ENCODE peak calls at places on chromosomes 5 and 9, in ten cellular contexts. One of them, this sample, is unnamed.
A peak's percentile ranks its signal among the peaks of the same experiment; 100 is the strongest.

GRCh38 chr9:29514336-29514735 is 1941.1 kb upstream of the C9orf72 start:
- DNase-seq in psoas muscle: no peak
- DNase-seq in trophoblast cell: no peak
- DNase-seq in keratinocyte: no peak
- DNase-seq in fibroblast of villous mesenchyme: no peak
- DNase-seq in breast epithelium: no peak
- DNase-seq in heart left ventricle: no peak
- DNase-seq in NT2/D1: peak; percentile 9
- DNase-seq in spleen: no peak
- DNase-seq in tibial nerve: no peak
- DNase-seq in this sample: peak; percentile 7

GRCh38 chr5:43425965-43426364 is 13.8 kb upstream of the CCL28 start:
- DNase-seq in psoas muscle: no peak
- DNase-seq in trophoblast cell: no peak
- DNase-seq in keratinocyte: peak; percentile 35
- DNase-seq in fibroblast of villous mesenchyme: peak; percentile 50
- DNase-seq in breast epithelium: no peak
- DNase-seq in heart left ventricle: no peak
- DNase-seq in NT2/D1: no peak
- DNase-seq in spleen: no peak
- DNase-seq in tibial nerve: no peak
- DNase-seq in this sample: no peak

GRCh38 chr5:131252824-131253171 is 11.1 kb upstream of the CDC42SE2 start:
- DNase-seq in psoas muscle: peak; percentile 21
- DNase-seq in trophoblast cell: peak; percentile 98
- DNase-seq in keratinocyte: no peak
- DNase-seq in fibroblast of villous mesenchyme: no peak
- DNase-seq in breast epithelium: no peak
- DNase-seq in heart left ventricle: peak; percentile 48
- DNase-seq in NT2/D1: no peak
- DNase-seq in spleen: peak; percentile 93
- DNase-seq in tibial nerve: peak; percentile 43
- DNase-seq in this sample: no peak

GRCh38 chr9:116042321-116042720 is 111.3 kb upstream of the PAPPA start:
- DNase-seq in psoas muscle: no peak
- DNase-seq in trophoblast cell: peak; percentile 98
- DNase-seq in keratinocyte: no peak
- DNase-seq in fibroblast of villous mesenchyme: no peak
- DNase-seq in breast epithelium: no peak
- DNase-seq in heart left ventricle: no peak
- DNase-seq in NT2/D1: no peak
- DNase-seq in spleen: no peak
- DNase-seq in tibial nerve: no peak
- DNase-seq in this sample: no peak

GRCh38 chr5:107469485-107469884 is 201.3 kb downstream of the EFNA5 start:
- DNase-seq in psoas muscle: no peak
- DNase-seq in trophoblast cell: peak; percentile 78
- DNase-seq in keratinocyte: peak; percentile 61
- DNase-seq in fibroblast of villous mesenchyme: peak; percentile 87
- DNase-seq in breast epithelium: no peak
- DNase-seq in heart left ventricle: no peak
- DNase-seq in NT2/D1: no peak
- DNase-seq in spleen: no peak
- DNase-seq in tibial nerve: no peak
- DNase-seq in this sample: no peak

GRCh38 chr9:105172393-105172792 is 72.1 kb upstream of the SLC44A1 start:
- DNase-seq in psoas muscle: no peak
- DNase-seq in trophoblast cell: no peak
- DNase-seq in keratinocyte: no peak
- DNase-seq in fibroblast of villous mesenchyme: no peak
- DNase-seq in breast epithelium: no peak
- DNase-seq in heart left ventricle: no peak
- DNase-seq in NT2/D1: no peak
- DNase-seq in spleen: no peak
- DNase-seq in tibial nerve: no peak
- DNase-seq in this sample: no peak

GRCh38 chr9:37060821-37061220 is 26.8 kb upstream of the PAX5 start:
- DNase-seq in psoas muscle: no peak
- DNase-seq in trophoblast cell: no peak
- DNase-seq in keratinocyte: no peak
- DNase-seq in fibroblast of villous mesenchyme: no peak
- DNase-seq in breast epithelium: no peak
- DNase-seq in heart left ventricle: no peak
- DNase-seq in NT2/D1: no peak
- DNase-seq in spleen: no peak
- DNase-seq in tibial nerve: no peak
- DNase-seq in this sample: no peak

GRCh38 chr9:2622361-2623045 is 916 bp downstream of the VLDLR start:
- DNase-seq in psoas muscle: peak; percentile 38
- DNase-seq in trophoblast cell: peak; percentile 58
- DNase-seq in keratinocyte: no peak
- DNase-seq in fibroblast of villous mesenchyme: no peak
- DNase-seq in breast epithelium: peak; percentile 52
- DNase-seq in heart left ventricle: peak; percentile 32
- DNase-seq in NT2/D1: no peak
- DNase-seq in spleen: peak; percentile 80
- DNase-seq in tibial nerve: no peak
- DNase-seq in this sample: peak; percentile 70

GRCh38 chr5:112794410-112794809 is 56.7 kb downstream of the APC start:
- DNase-seq in psoas muscle: no peak
- DNase-seq in trophoblast cell: no peak
- DNase-seq in keratinocyte: no peak
- DNase-seq in fibroblast of villous mesenchyme: no peak
- DNase-seq in breast epithelium: no peak
- DNase-seq in heart left ventricle: peak; percentile 49
- DNase-seq in NT2/D1: no peak
- DNase-seq in spleen: no peak
- DNase-seq in tibial nerve: no peak
- DNase-seq in this sample: no peak

GRCh38 chr5:124173386-124173785 is 573.1 kb downstream of the ZNF608 start:
- DNase-seq in psoas muscle: no peak
- DNase-seq in trophoblast cell: no peak
- DNase-seq in keratinocyte: no peak
- DNase-seq in fibroblast of villous mesenchyme: no peak
- DNase-seq in breast epithelium: no peak
- DNase-seq in heart left ventricle: no peak
- DNase-seq in NT2/D1: no peak
- DNase-seq in spleen: no peak
- DNase-seq in tibial nerve: no peak
- DNase-seq in this sample: no peak

GRCh38 chr5:88879724-88880123 is 3.3 kb downstream of the MEF2C start:
- DNase-seq in psoas muscle: no peak
- DNase-seq in trophoblast cell: peak; percentile 79
- DNase-seq in keratinocyte: no peak
- DNase-seq in fibroblast of villous mesenchyme: no peak
- DNase-seq in breast epithelium: no peak
- DNase-seq in heart left ventricle: no peak
- DNase-seq in NT2/D1: no peak
- DNase-seq in spleen: no peak
- DNase-seq in tibial nerve: no peak
- DNase-seq in this sample: no peak
- H3K4me3 ChIP-seq in psoas muscle: peak overlapping the region; percentile 76
- H3K4me3 ChIP-seq in trophoblast cell: no peak overlapping the region
- H3K4me3 ChIP-seq in keratinocyte: no peak overlapping the region
- H3K4me3 ChIP-seq in fibroblast of villous mesenchyme: no peak overlapping the region
- H3K4me3 ChIP-seq in breast epithelium: peak overlapping the region; percentile 84
- H3K4me3 ChIP-seq in heart left ventricle: peak overlapping the region; percentile 51
- H3K4me3 ChIP-seq in NT2/D1: no peak overlapping the region
- H3K4me3 ChIP-seq in spleen: peak overlapping the region; percentile 67
- H3K4me3 ChIP-seq in tibial nerve: no peak overlapping the region
- H3K4me3 ChIP-seq in this sample: no peak overlapping the region

DNA sequence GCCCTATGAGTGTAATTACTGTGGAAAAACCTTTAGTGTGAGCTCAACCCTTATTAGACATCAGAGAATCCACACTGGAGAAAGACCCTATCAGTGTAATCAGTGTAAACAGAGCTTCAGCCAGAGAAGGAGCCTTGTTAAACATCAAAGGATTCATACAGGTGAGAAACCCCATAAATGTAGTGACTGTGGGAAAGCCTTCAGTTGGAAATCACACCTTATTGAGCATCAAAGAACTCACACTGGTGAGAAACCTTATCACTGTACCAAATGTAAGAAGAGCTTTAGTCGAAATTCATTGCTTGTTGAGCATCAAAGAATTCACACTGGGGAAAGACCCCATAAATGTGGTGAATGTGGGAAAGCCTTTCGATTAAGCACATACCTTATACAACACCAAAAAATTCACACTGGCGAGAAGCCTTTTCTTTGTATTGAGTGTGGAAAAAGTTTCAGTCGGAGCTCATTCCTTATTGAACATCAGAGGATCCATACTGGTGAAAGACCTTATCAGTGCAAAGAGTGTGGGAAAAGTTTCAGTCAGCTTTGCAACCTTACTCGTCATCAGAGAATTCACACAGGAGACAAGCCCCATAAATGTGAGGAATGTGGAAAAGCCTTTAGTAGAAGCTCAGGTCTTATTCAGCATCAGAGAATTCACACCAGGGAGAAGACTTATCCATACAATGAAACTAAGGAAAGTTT is 9.9 kb downstream of the ZNF189 start:
- DNase-seq in psoas muscle: no peak
- DNase-seq in trophoblast cell: no peak
- DNase-seq in keratinocyte: no peak
- DNase-seq in fibroblast of villous mesenchyme: no peak
- DNase-seq in breast epithelium: no peak
- DNase-seq in heart left ventricle: no peak
- DNase-seq in NT2/D1: no peak
- DNase-seq in spleen: no peak
- DNase-seq in tibial nerve: no peak
- DNase-seq in this sample: no peak
- H3K4me3 ChIP-seq in psoas muscle: no peak overlapping the region
- H3K4me3 ChIP-seq in trophoblast cell: no peak overlapping the region
- H3K4me3 ChIP-seq in keratinocyte: no peak overlapping the region
- H3K4me3 ChIP-seq in fibroblast of villous mesenchyme: no peak overlapping the region
- H3K4me3 ChIP-seq in breast epithelium: peak overlapping the region; percentile 21
- H3K4me3 ChIP-seq in heart left ventricle: no peak overlapping the region
- H3K4me3 ChIP-seq in NT2/D1: no peak overlapping the region
- H3K4me3 ChIP-seq in spleen: no peak overlapping the region
- H3K4me3 ChIP-seq in tibial nerve: no peak overlapping the region
- H3K4me3 ChIP-seq in this sample: no peak overlapping the region

GRCh38 chr5:36656556-36656955 is 50.1 kb downstream of the SLC1A3 start:
- DNase-seq in psoas muscle: no peak
- DNase-seq in trophoblast cell: no peak
- DNase-seq in keratinocyte: no peak
- DNase-seq in fibroblast of villous mesenchyme: no peak
- DNase-seq in breast epithelium: no peak
- DNase-seq in heart left ventricle: no peak
- DNase-seq in NT2/D1: no peak
- DNase-seq in spleen: no peak
- DNase-seq in tibial nerve: no peak
- DNase-seq in this sample: no peak

GRCh38 chr5:36659406-36659805 is 53.0 kb downstream of the SLC1A3 start:
- DNase-seq in psoas muscle: no peak
- DNase-seq in trophoblast cell: no peak
- DNase-seq in keratinocyte: no peak
- DNase-seq in fibroblast of villous mesenchyme: no peak
- DNase-seq in breast epithelium: no peak
- DNase-seq in heart left ventricle: no peak
- DNase-seq in NT2/D1: no peak
- DNase-seq in spleen: no peak
- DNase-seq in tibial nerve: no peak
- DNase-seq in this sample: no peak

GRCh38 chr5:36657563-36657995 is 51.2 kb downstream of the SLC1A3 start:
- DNase-seq in psoas muscle: peak; percentile 48
- DNase-seq in trophoblast cell: peak; percentile 66
- DNase-seq in keratinocyte: peak; percentile 98
- DNase-seq in fibroblast of villous mesenchyme: peak; percentile 99
- DNase-seq in breast epithelium: no peak
- DNase-seq in heart left ventricle: peak; percentile 72
- DNase-seq in NT2/D1: no peak
- DNase-seq in spleen: no peak
- DNase-seq in tibial nerve: peak; percentile 89
- DNase-seq in this sample: no peak

GRCh38 chr5:36660397-36661049 is 54.1 kb downstream of the SLC1A3 start:
- DNase-seq in psoas muscle: no peak
- DNase-seq in trophoblast cell: peak; percentile 98
- DNase-seq in keratinocyte: no peak
- DNase-seq in fibroblast of villous mesenchyme: no peak
- DNase-seq in breast epithelium: no peak
- DNase-seq in heart left ventricle: no peak
- DNase-seq in NT2/D1: no peak
- DNase-seq in spleen: no peak
- DNase-seq in tibial nerve: no peak
- DNase-seq in this sample: no peak

DNA sequence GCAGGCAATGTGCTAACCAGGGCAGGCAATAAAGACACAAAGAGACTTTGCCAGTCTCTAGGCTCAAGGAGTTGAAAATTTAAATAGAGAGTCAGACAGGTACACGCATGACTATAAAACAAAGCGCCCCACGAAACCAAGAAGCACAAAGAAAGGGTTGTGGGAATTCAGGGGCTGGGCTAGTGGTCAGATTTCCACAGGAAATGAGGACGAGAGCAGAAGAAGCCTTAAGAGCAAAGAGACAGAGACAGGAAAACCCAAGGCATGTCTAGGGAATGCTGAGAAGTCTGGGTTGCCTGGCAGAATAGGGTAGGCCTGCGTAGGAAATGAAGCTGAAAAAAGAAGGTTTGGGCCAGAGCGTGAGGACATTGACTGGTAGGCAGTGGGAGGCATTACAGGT is 51.6 kb downstream of the SLC1A3 start:
- DNase-seq in psoas muscle: no peak
- DNase-seq in trophoblast cell: no peak
- DNase-seq in keratinocyte: no peak
- DNase-seq in fibroblast of villous mesenchyme: no peak
- DNase-seq in breast epithelium: no peak
- DNase-seq in heart left ventricle: no peak
- DNase-seq in NT2/D1: no peak
- DNase-seq in spleen: no peak
- DNase-seq in tibial nerve: no peak
- DNase-seq in this sample: no peak
- H3K4me3 ChIP-seq in psoas muscle: peak overlapping the region; percentile 37
- H3K4me3 ChIP-seq in trophoblast cell: no peak overlapping the region
- H3K4me3 ChIP-seq in keratinocyte: no peak overlapping the region
- H3K4me3 ChIP-seq in fibroblast of villous mesenchyme: no peak overlapping the region
- H3K4me3 ChIP-seq in breast epithelium: no peak overlapping the region
- H3K4me3 ChIP-seq in heart left ventricle: no peak overlapping the region
- H3K4me3 ChIP-seq in NT2/D1: no peak overlapping the region
- H3K4me3 ChIP-seq in spleen: no peak overlapping the region
- H3K4me3 ChIP-seq in tibial nerve: no peak overlapping the region
- H3K4me3 ChIP-seq in this sample: no peak overlapping the region

GRCh38 chr9:89501311-89501898 is 3.5 kb upstream of the SEMA4D start:
- DNase-seq in psoas muscle: no peak
- DNase-seq in trophoblast cell: no peak
- DNase-seq in keratinocyte: no peak
- DNase-seq in fibroblast of villous mesenchyme: no peak
- DNase-seq in breast epithelium: no peak
- DNase-seq in heart left ventricle: no peak
- DNase-seq in NT2/D1: no peak
- DNase-seq in spleen: no peak
- DNase-seq in tibial nerve: no peak
- DNase-seq in this sample: no peak
- H3K4me3 ChIP-seq in psoas muscle: no peak overlapping the region
- H3K4me3 ChIP-seq in trophoblast cell: peak overlapping the region; percentile 41
- H3K4me3 ChIP-seq in keratinocyte: no peak overlapping the region
- H3K4me3 ChIP-seq in fibroblast of villous mesenchyme: no peak overlapping the region
- H3K4me3 ChIP-seq in breast epithelium: no peak overlapping the region
- H3K4me3 ChIP-seq in heart left ventricle: no peak overlapping the region
- H3K4me3 ChIP-seq in NT2/D1: no peak overlapping the region
- H3K4me3 ChIP-seq in spleen: no peak overlapping the region
- H3K4me3 ChIP-seq in tibial nerve: no peak overlapping the region
- H3K4me3 ChIP-seq in this sample: no peak overlapping the region

GRCh38 chr5:52945040-52945439 is 44.1 kb upstream of the ITGA2 start:
- DNase-seq in psoas muscle: no peak
- DNase-seq in trophoblast cell: no peak
- DNase-seq in keratinocyte: no peak
- DNase-seq in fibroblast of villous mesenchyme: peak; percentile 49
- DNase-seq in breast epithelium: no peak
- DNase-seq in heart left ventricle: no peak
- DNase-seq in NT2/D1: no peak
- DNase-seq in spleen: no peak
- DNase-seq in tibial nerve: no peak
- DNase-seq in this sample: no peak
- H3K4me3 ChIP-seq in psoas muscle: peak overlapping the region; percentile 30
- H3K4me3 ChIP-seq in trophoblast cell: no peak overlapping the region
- H3K4me3 ChIP-seq in keratinocyte: no peak overlapping the region
- H3K4me3 ChIP-seq in fibroblast of villous mesenchyme: peak overlapping the region; percentile 45
- H3K4me3 ChIP-seq in breast epithelium: peak overlapping the region; percentile 56
- H3K4me3 ChIP-seq in heart left ventricle: no peak overlapping the region
- H3K4me3 ChIP-seq in NT2/D1: no peak overlapping the region
- H3K4me3 ChIP-seq in spleen: no peak overlapping the region
- H3K4me3 ChIP-seq in tibial nerve: peak overlapping the region; percentile 1
- H3K4me3 ChIP-seq in this sample: no peak overlapping the region